ENCODE peak calls at places on chromosomes 5 and 9, in four cellular contexts. F is adrenal gland, C is psoas muscle, Q is tibial nerve. D is an unnamed sample.

GRCh38 chr9:5492965-5493364 is 17.4 kb upstream of the PDCD1LG2 start:
- DNase-seq in F (no peak), C (no peak), Q (no peak), D (no peak)

GRCh38 chr5:157491471-157491870 is 31.5 kb downstream of the NIPAL4 start:
- DNase-seq in F (no peak), C (no peak), Q (no peak), D (no peak)

GRCh38 chr5:98586581-98586980 is 186.9 kb upstream of the RGMB start:
- DNase-seq in F (no peak), C (no peak), Q (no peak), D (no peak)

GRCh38 chr9:128683340-128684064 is 5.5 kb upstream of the SET start:
- DNase-seq in F (peak; percentile 80), C (no peak), Q (no peak), D (peak; percentile 67)

GRCh38 chr9:117772960-117773359 is 68.8 kb downstream of the TLR4 start:
- DNase-seq in F (no peak), C (peak; percentile 10), Q (no peak), D (peak; percentile 56)

GRCh38 chr5:179762079-179762780 is 29.6 kb downstream of the MAML1 start:
- DNase-seq in F (peak; percentile 32), C (no peak), Q (no peak), D (peak; percentile 73)

GRCh38 chr9:93136693-93137092 is 2.6 kb upstream of the NINJ1 start:
- DNase-seq in F (no peak), C (peak; percentile 8), Q (no peak), D (no peak)

GRCh38 chr9:6444108-6444507 is 31.1 kb downstream of the UHRF2 start:
- DNase-seq in F (no peak), C (no peak), Q (no peak), D (no peak)

GRCh38 chr5:96930058-96930457 is 5.8 kb upstream of the LNPEP start:
- DNase-seq in F (no peak), C (no peak), Q (no peak), D (no peak)

GRCh38 chr5:4514067-4514648 is 626.0 kb upstream of the ADAMTS16 start:
- DNase-seq in F (no peak), C (no peak), Q (no peak), D (no peak)

GRCh38 chr9:133770076-133770777 is 32.1 kb upstream of the SARDH start:
- DNase-seq in F (no peak), C (peak; percentile 10), Q (no peak), D (no peak)

GRCh38 chr9:127817881-127818434 is 15.3 kb downstream of the FPGS start:
- DNase-seq in F (no peak), C (no peak), Q (no peak), D (no peak)

GRCh38 chr5:146906803-146907202 is 28.2 kb upstream of the PPP2R2B start:
- DNase-seq in F (no peak), C (no peak), Q (no peak), D (peak; percentile 51)

GRCh38 chr5:180201051-180201987 is 7.7 kb downstream of the RASGEF1C start:
- DNase-seq in F (no peak), C (no peak), Q (no peak), D (peak; percentile 43)

GRCh38 chr5:93884254-93884653 is 142.9 kb upstream of the POU5F2 start:
- DNase-seq in F (no peak), C (no peak), Q (no peak), D (peak; percentile 71)

GRCh38 chr5:36667826-36668225 is 61.4 kb downstream of the SLC1A3 start:
- DNase-seq in F (no peak), C (no peak), Q (no peak), D (no peak)

GRCh38 chr5:114438471-114438870 is 76.6 kb downstream of the KCNN2 start:
- DNase-seq in F (no peak), C (no peak), Q (no peak), D (no peak)

GRCh38 chr5:65102826-65103673 is 334.3 kb downstream of the CWC27 start:
- DNase-seq in F (peak; percentile 65), C (peak; percentile 51), Q (peak; percentile 14), D (peak; percentile 93)

GRCh38 chr9:120524852-120525251 is 55.1 kb downstream of the CDK5RAP2 start:
- DNase-seq in F (no peak), C (no peak), Q (no peak), D (peak; percentile 16)

GRCh38 chr5:155759984-155760383 is 567.0 kb upstream of the SGCD start:
- DNase-seq in F (no peak), C (no peak), Q (no peak), D (no peak)

GRCh38 chr9:132241840-132242620 is 80.2 kb downstream of the NTNG2 start:
- DNase-seq in F (peak; percentile 64), C (no peak), Q (no peak), D (peak; percentile 57)

GRCh38 chr9:126989847-126990821 is 75.6 kb downstream of the RALGPS1 start:
- DNase-seq in F (peak; percentile 38), C (peak; percentile 73), Q (peak; percentile 75), D (no peak)

GRCh38 chr5:112065818-112066217 is 308.8 kb upstream of the NREP start:
- DNase-seq in F (no peak), C (no peak), Q (no peak), D (no peak)

GRCh38 chr5:1563051-1563461 is 39.3 kb upstream of the LPCAT1 start:
- DNase-seq in F (no peak), C (no peak), Q (no peak), D (no peak)